ENCODE peak calls at places on chromosomes 1 and 21, in nine cellular contexts. G is OCI-LY7, W is heart right ventricle, Y is mucosa of descending colon, E is uterus, N is breast epithelium, V is A549, H is stomach, T is mammary epithelial cell. O is an unnamed sample.

GRCh38 chr21:42307106-42307505 is 8.1 kb downstream of the TFF3 start:
- DNase-seq in G (no peak), W (no peak), Y (no peak), E (no peak), N (no peak), V (no peak), H (peak; percentile 23), T (no peak), O (no peak)

GRCh38 chr1:42210421-42211133 is 46.0 kb upstream of the GUCA2A start:
- DNase-seq in G (no peak), W (no peak), Y (no peak), E (no peak), N (no peak), V (no peak), H (no peak), T (peak; percentile 40), O (no peak)

GRCh38 chr1:77170687-77171086 is 48.5 kb downstream of the PIGK start:
- DNase-seq in G (no peak), W (no peak), Y (no peak), E (no peak), N (no peak), V (no peak), H (no peak), T (no peak), O (no peak)

GRCh38 chr21:34702341-34702807 is 33.6 kb downstream of the CLIC6 start:
- DNase-seq in G (no peak), W (no peak), Y (no peak), E (peak; percentile 23), N (no peak), V (no peak), H (peak; percentile 26), T (peak; percentile 76), O (peak; percentile 86)

GRCh38 chr1:5949074-5949760 is 43.0 kb downstream of the NPHP4 start:
- DNase-seq in G (no peak), W (no peak), Y (peak; percentile 6), E (no peak), N (no peak), V (peak; percentile 17), H (no peak), T (no peak), O (no peak)

GRCh38 chr1:175427625-175428024 is 235.0 kb upstream of the KIAA0040 start:
- DNase-seq in G (no peak), W (no peak), Y (no peak), E (no peak), N (no peak), V (no peak), H (no peak), T (no peak), O (no peak)

GRCh38 chr1:30883389-30884172 is 25.0 kb downstream of the SDC3 start:
- DNase-seq in G (no peak), W (no peak), Y (no peak), E (no peak), N (no peak), V (no peak), H (no peak), T (no peak), O (no peak)

GRCh38 chr1:22117238-22117637 is 25.7 kb downstream of the WNT4 start:
- DNase-seq in G (no peak), W (no peak), Y (no peak), E (no peak), N (no peak), V (no peak), H (no peak), T (no peak), O (no peak)

GRCh38 chr1:170513138-170513537 is 18.8 kb upstream of the GORAB start:
- DNase-seq in G (no peak), W (no peak), Y (no peak), E (no peak), N (no peak), V (no peak), H (no peak), T (no peak), O (no peak)

GRCh38 chr1:19179597-19180271 is 30.3 kb downstream of the UBR4 start:
- DNase-seq in G (peak; percentile 19), W (no peak), Y (peak; percentile 27), E (no peak), N (no peak), V (no peak), H (no peak), T (no peak), O (peak; percentile 49)
- TF ChIP-seq CTCF in G (peak; percentile 58), W (peak; percentile 58), Y (no peak), E (no peak), N (no peak), V (no peak), H (no peak), T (peak; percentile 32), O (peak; percentile 43)

GRCh38 chr1:58399176-58399575 is 147.3 kb downstream of the OMA1 start:
- DNase-seq in G (no peak), W (no peak), Y (no peak), E (no peak), N (no peak), V (no peak), H (no peak), T (no peak), O (no peak)
- H3K4me1 ChIP-seq in G (peaks cover 5% of the 10 kb centered on the region), W (peaks cover 14% of the 10 kb centered on the region), Y (no peaks in the 10 kb centered on the region), E (no peaks in the 10 kb centered on the region), N (no peaks in the 10 kb centered on the region), V (peaks cover 5% of the 10 kb centered on the region), H (peaks cover 5% of the 10 kb centered on the region), T (peaks cover 26% of the 10 kb centered on the region), O (no peaks in the 10 kb centered on the region)

DNA sequence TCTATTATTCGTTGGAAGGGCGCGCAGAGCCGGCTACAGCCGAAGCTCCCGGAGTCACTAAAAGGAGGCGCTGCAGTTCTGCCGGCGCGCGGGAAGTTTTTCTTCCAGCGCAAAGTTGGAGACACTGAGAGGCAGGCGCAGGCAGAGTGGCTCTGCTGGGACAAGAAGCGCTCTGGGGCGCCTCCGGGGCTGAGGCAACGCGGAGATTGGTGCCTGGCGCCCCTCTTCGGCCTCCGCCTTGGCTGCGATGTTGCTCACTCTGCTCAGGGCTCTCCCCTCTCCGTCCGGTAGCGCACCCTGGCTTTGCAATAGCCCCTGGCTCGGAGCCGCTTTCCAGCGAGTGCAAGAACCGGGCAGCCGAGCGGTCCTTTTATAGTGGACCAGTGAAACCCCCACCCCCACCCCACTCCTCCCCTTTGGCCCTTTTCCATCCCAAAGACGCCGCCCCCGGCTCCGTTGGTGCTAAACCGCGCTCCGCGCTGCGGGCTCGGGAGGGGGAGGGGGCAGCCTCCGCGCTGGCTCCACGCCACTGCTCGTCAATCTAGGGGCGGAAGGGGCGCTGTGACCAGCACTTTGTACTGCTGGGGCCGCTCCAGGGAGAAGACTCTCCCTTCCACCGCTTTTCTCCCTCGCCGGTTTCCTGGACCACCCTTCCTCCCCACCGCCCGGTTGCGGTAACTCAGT is at the start of gene ADAMTS1:
- DNase-seq in G (no peak), W (peak; percentile 94), Y (peak; percentile 59), E (peak; percentile 97), N (peak; percentile 87), V (no peak), H (peak; percentile 71), T (peak; percentile 72), O (peak; percentile 95)
- H3K4me3 ChIP-seq in G (no peak within 1 kb of the TSS), W (peak within 1 kb of the TSS; percentile 80), Y (peak within 1 kb of the TSS; percentile 30), E (peak within 1 kb of the TSS; percentile 69), N (peak within 1 kb of the TSS; percentile 83), V (peak within 1 kb of the TSS; percentile 42), H (peak within 1 kb of the TSS; percentile 81), T (peak within 1 kb of the TSS; percentile 74), O (peak within 1 kb of the TSS; percentile 97)

DNA sequence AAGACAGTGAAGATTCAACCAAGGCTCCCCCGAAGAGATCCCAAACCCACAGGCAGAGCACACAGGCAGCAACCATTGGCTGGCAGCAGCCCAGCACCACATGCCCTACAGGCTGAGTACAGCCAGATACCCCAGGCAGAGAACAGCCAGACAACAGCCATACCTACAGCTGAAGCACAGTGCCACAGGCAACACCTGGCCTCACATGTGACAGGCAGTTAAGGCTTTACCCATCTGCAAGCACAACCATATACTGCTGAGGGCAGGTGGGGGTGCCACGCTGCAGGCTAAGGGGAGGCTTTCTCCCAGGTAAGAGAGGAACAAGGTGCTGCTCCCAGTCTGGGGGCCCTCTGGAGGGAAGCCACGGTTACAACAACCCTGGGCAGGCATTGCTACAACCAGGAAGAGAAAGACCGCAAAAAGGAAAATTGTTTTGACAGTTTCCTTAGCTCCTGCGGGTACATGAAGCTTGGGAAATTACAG is 12.3 kb downstream of the CHIT1 start:
- DNase-seq in G (no peak), W (no peak), Y (no peak), E (no peak), N (no peak), V (no peak), H (no peak), T (no peak), O (no peak)
- TF ChIP-seq CTCF in G (peak; percentile 48), W (no peak), Y (no peak), E (no peak), N (no peak), V (no peak), H (no peak), T (no peak), O (peak; percentile 18)

DNA sequence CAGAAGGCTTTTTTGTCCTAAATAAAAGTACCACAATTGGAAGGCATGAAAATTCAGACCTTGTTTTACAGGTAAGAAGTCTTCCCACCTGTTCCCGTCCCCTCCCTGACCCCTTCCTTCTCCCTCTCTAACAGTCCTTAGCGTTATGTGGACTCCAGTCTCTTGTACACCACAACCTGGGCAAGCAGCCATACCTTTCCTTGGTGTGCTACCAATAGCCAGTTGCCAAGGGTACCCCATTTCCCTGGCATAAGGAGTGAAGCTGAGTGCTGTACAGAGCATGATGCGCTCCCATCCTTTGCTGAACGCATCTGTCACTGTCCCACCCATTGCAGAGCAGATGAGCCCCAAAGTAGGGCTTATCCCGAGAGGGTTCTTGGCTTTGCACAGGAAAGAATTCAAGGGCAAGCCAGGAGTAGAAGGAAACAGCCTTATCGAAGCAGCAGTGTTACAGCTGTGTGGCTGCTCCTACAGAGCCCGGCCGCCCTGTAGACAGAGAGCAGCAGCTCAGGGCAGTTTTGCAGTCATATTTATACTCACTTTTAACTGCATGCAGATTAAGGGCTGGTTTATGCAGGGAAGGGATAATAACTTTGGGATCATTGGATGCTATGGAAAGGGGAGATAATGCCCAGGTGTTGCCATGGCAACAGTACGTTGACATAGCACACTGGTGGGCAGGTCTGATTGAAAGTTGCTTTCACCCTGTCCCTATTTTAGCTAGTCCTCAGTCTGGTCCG is 5.0 kb downstream of the FHAD1 start:
- DNase-seq in G (no peak), W (no peak), Y (no peak), E (no peak), N (no peak), V (no peak), H (no peak), T (no peak), O (no peak)
- H3K4me1 ChIP-seq in G (no peaks in the 10 kb centered on the region), W (no peaks in the 10 kb centered on the region), Y (peaks cover 7% of the 10 kb centered on the region), E (peaks cover 5% of the 10 kb centered on the region), N (no peaks in the 10 kb centered on the region), V (no peaks in the 10 kb centered on the region), H (peaks cover 22% of the 10 kb centered on the region), T (peaks cover 4% of the 10 kb centered on the region), O (peaks cover 11% of the 10 kb centered on the region)

O was measured in cardiac muscle cell.